ENCODE peak calls at places on chromosomes 4 and X, in six cellular contexts. J, E, W, O, C and A are unnamed samples.

GRCh38 chrX:153333271-153333670 is 682 bp upstream of the ZNF275 start:
- DNase-seq in C (no peak), E (peak), W (no peak), J (peak), O (no peak), A (peak)

GRCh38 chr4:188971125-188971524 is 831.9 kb downstream of the TRIML1 start:
- DNase-seq in W (peak), J (no peak), O (no peak), E (peak), C (no peak), A (peak)

GRCh38 chrX:45903781-45904201 is 641.4 kb downstream of the ZNF674 start:
- DNase-seq in O (no peak), W (no peak), E (no peak), J (no peak), C (no peak), A (no peak)

GRCh38 chr4:26583538-26583864 is 383 bp upstream of the TBC1D19 start:
- DNase-seq in W (no peak), J (no peak), O (no peak), C (no peak), E (peak), A (no peak)

GRCh38 chrX:111649641-111650040 is 31.3 kb upstream of the ALG13 start:
- DNase-seq in J (no peak), W (no peak), E (no peak), O (no peak), C (no peak), A (no peak)

GRCh38 chr4:42371306-42372063 is 25.8 kb upstream of the SHISA3 start:
- DNase-seq in O (no peak), E (peak), C (no peak), J (peak), W (no peak), A (no peak)

GRCh38 chr4:5863461-5864113 is 29.3 kb downstream of the CRMP1 start:
- DNase-seq in C (no peak), O (no peak), J (peak), E (peak), W (peak), A (peak)

GRCh38 chr4:41525129-41525528 is 12.8 kb upstream of the LIMCH1 start:
- DNase-seq in C (no peak), O (no peak), W (peak), E (peak), J (peak), A (no peak)

GRCh38 chr4:53713767-53714166 is 122.5 kb upstream of the LNX1 start:
- DNase-seq in J (no peak), C (no peak), E (no peak), W (no peak), O (no peak), A (no peak)

GRCh38 chr4:762211-763190 is 56.9 kb downstream of the PCGF3 start:
- DNase-seq in C (no peak), O (no peak), E (peak), W (no peak), J (peak), A (no peak)
- TF ChIP-seq CTCF in C (peak), O (no peak), E (no peak), W (no peak), J (peak), A (peak)

GRCh38 chrX:11758400-11759171 is 549 bp downstream of the MSL3 start:
- DNase-seq in E (peak), W (peak), C (peak), O (peak), J (peak), A (peak)
- TF ChIP-seq CTCF in E (peak), W (peak), C (peak), O (peak), J (peak), A (peak)

DNA sequence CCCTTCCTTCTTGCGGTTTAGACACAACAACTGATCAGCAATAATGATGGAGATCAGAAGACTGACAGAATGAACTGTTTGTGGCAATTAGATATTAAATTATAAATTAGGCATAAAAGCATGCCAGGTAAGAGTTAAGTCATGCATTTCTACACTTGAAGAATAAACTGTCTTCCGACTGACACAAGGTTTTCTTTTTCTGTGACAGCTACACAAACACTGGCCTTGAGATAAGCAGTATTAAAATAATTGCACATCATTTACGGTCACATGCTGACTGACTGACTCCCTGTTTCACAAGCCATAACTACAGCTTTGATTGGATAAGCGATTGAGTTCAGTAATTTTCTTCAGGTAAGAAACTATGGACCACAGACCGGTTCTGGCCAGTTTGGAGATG is 56.2 kb downstream of the UBE2NL start:
- DNase-seq in E (no peak), J (no peak), W (no peak), O (no peak), C (no peak), A (no peak)
- TF ChIP-seq CTCF in E (no peak), J (no peak), W (no peak), O (no peak), C (no peak), A (no peak)

DNA sequence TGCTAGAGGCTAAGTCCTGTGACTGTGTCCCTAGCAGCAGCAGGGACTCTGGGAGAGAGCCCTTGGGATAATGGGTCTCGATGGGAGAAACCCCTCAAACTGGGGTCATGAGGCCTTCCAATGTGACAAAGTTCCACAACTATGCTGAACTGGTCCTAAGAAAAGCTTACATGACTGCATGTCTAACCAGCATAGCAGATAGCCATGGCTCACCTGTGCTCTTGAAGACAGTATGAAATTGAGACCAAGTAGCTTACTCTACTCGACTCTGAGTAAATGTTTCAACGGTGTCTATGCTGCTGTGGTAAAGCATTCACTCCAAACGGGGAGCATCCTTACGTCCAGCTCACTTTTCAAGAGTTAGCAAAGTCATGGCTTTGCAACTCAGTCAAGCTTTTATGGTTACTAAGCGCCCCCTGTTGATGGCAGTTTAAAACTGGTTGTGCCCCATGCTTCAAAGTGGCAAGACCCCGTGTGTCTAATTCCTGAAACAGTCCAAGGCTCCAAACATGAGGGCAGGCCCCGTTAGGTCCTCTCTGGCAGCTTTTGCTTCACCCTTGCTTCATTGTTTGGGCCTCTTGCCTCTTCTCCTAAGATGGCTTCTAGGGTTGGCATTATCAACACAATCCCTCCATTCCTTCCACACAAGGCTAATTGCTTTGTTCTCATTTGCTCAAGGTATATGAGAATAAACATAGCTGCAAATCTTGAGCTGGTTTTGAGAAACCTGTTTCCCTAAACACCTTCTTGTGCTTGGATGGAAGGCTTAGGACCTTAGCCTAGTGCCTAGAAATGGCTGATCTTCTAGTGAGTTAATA is 46.6 kb downstream of the CCNG2 start:
- DNase-seq in W (peak), C (peak), O (peak), J (peak), E (peak), A (peak)
- TF ChIP-seq CTCF in W (peak), C (peak), O (peak), J (peak), E (peak), A (peak)

GRCh38 chrX:73850124-73851013 is 287.4 kb downstream of the CHIC1 start:
- DNase-seq in J (peak), C (no peak), W (peak), O (no peak), E (peak), A (no peak)
- TF ChIP-seq CTCF in J (peak), C (peak), W (no peak), O (no peak), E (no peak), A (peak)

GRCh38 chr4:94671113-94671512 is 86.6 kb upstream of the BMPR1B start:
- DNase-seq in C (no peak), E (no peak), J (no peak), O (no peak), W (no peak), A (no peak)
- TF ChIP-seq CTCF in C (no peak), E (no peak), J (no peak), O (no peak), W (no peak), A (no peak)